ENCODE peak calls at places on chromosome X, in ten cellular contexts. X is T1000; Y is mesothelial cell of epicardium; B is Caco-2; Z is SJCRH30; G is amniotic epithelial cell; P is stimulated activated CD4-positive, alpha-beta T cell treated with anti-CD3 and anti-CD28 coated beads, Interleukin-2, amount 100 ng/mL, for 24 hours; R is nucleus accumbens; L is NCI-H1092 treated with DMSO at 0.1 percent for 48 hours; K is lower lobe of right lung. D is an unnamed sample.

GRCh38 chrX:120308558-120308957 is 2.7 kb downstream of the TMEM255A start:
- DNase-seq in X (no peak), Y (no peak), B (no peak), Z (no peak), G (no peak), P (no peak), R (no peak), L (peak), K (peak), D (no peak)

GRCh38 chrX:30317308-30317707 is 8.1 kb upstream of the NR0B1 start:
- DNase-seq in X (no peak), Y (no peak), B (no peak), Z (no peak), G (no peak), P (no peak), R (no peak), L (no peak), K (no peak), D (no peak)

GRCh38 chrX:30597258-30598012 is 19.9 kb upstream of the TASL start:
- DNase-seq in X (no peak), Y (no peak), B (no peak), Z (no peak), G (no peak), P (no peak), R (no peak), L (no peak), K (no peak), D (no peak)

GRCh38 chrX:50941638-50942037 is 31.1 kb downstream of the BMP15 start:
- DNase-seq in X (no peak), Y (no peak), B (peak), Z (no peak), G (no peak), P (peak), R (no peak), L (no peak), K (no peak), D (peak)

GRCh38 chrX:138925330-138925729 is 213.8 kb upstream of the FGF13 start:
- DNase-seq in X (no peak), Y (no peak), B (no peak), Z (peak), G (no peak), P (no peak), R (peak), L (no peak), K (no peak), D (no peak)

GRCh38 chrX:40199704-40200103 is 101.9 kb upstream of the BCOR start:
- DNase-seq in X (no peak), Y (no peak), B (no peak), Z (peak), G (no peak), P (no peak), R (no peak), L (no peak), K (no peak), D (no peak)

GRCh38 chrX:70133303-70134115 is at the start of gene IGBP1:
- DNase-seq in X (peak), Y (peak), B (peak), Z (peak), G (peak), P (peak), R (peak), L (peak), K (peak), D (peak)

GRCh38 chrX:129540068-129540653 is at the start of gene OCRL:
- DNase-seq in X (peak), Y (peak), B (peak), Z (peak), G (peak), P (peak), R (peak), L (peak), K (peak), D (peak)

GRCh38 chrX:9829308-9830267 is 43.4 kb downstream of the SHROOM2 start:
- DNase-seq in X (peak), Y (no peak), B (no peak), Z (no peak), G (peak), P (peak), R (no peak), L (no peak), K (no peak), D (peak)

GRCh38 chrX:68889244-68889643 is 60.4 kb downstream of the EFNB1 start:
- DNase-seq in X (no peak), Y (no peak), B (no peak), Z (no peak), G (no peak), P (no peak), R (no peak), L (no peak), K (no peak), D (no peak)

GRCh38 chrX:39757971-39758370 is 339.8 kb downstream of the BCOR start:
- DNase-seq in X (no peak), Y (no peak), B (no peak), Z (no peak), G (peak), P (no peak), R (no peak), L (no peak), K (no peak), D (no peak)

GRCh38 chrX:109911046-109911445 is 91.9 kb upstream of the TMEM164 start:
- DNase-seq in X (no peak), Y (no peak), B (no peak), Z (no peak), G (no peak), P (no peak), R (no peak), L (peak), K (no peak), D (no peak)

GRCh38 chrX:40808203-40808602 is 72.9 kb upstream of the MED14 start:
- DNase-seq in X (no peak), Y (no peak), B (no peak), Z (no peak), G (no peak), P (no peak), R (no peak), L (no peak), K (no peak), D (no peak)

GRCh38 chrX:13254076-13254785 is 65.6 kb downstream of the ATXN3L start:
- DNase-seq in X (peak), Y (no peak), B (peak), Z (peak), G (peak), P (no peak), R (no peak), L (peak), K (peak), D (no peak)

GRCh38 chrX:74061879-74062278 is 242.1 kb upstream of the ZCCHC13 start:
- DNase-seq in X (no peak), Y (no peak), B (no peak), Z (no peak), G (no peak), P (no peak), R (no peak), L (no peak), K (no peak), D (no peak)

GRCh38 chrX:40130207-40130606 is 32.4 kb upstream of the BCOR start:
- DNase-seq in X (no peak), Y (no peak), B (no peak), Z (peak), G (peak), P (no peak), R (no peak), L (no peak), K (no peak), D (no peak)

GRCh38 chrX:22247169-22247568 is 25.5 kb upstream of the CBLL2 start:
- DNase-seq in X (no peak), Y (no peak), B (no peak), Z (no peak), G (peak), P (no peak), R (no peak), L (no peak), K (no peak), D (no peak)

GRCh38 chrX:28709421-28709820 is 122.2 kb downstream of the IL1RAPL1 start:
- DNase-seq in X (no peak), Y (no peak), B (no peak), Z (no peak), G (no peak), P (no peak), R (peak), L (no peak), K (no peak), D (no peak)

GRCh38 chrX:149495573-149496071 is 9.5 kb downstream of the IDS start:
- DNase-seq in X (peak), Y (no peak), B (peak), Z (peak), G (peak), P (no peak), R (no peak), L (no peak), K (no peak), D (no peak)

GRCh38 chrX:51891821-51892551 is 1.4 kb upstream of the MAGED1 start:
- DNase-seq in X (no peak), Y (no peak), B (no peak), Z (peak), G (peak), P (no peak), R (peak), L (peak), K (no peak), D (no peak)

GRCh38 chrX:73525928-73526690 is 36.9 kb upstream of the CHIC1 start:
- DNase-seq in X (no peak), Y (no peak), B (no peak), Z (no peak), G (no peak), P (no peak), R (no peak), L (no peak), K (no peak), D (no peak)

GRCh38 chrX:50691820-50692219 is 122.2 kb downstream of the SHROOM4 start:
- DNase-seq in X (no peak), Y (no peak), B (peak), Z (peak), G (peak), P (no peak), R (no peak), L (peak), K (no peak), D (no peak)

GRCh38 chrX:133399411-133399810 is 15.9 kb downstream of the GPC4 start:
- DNase-seq in X (no peak), Y (no peak), B (no peak), Z (no peak), G (no peak), P (no peak), R (no peak), L (no peak), K (no peak), D (no peak)

GRCh38 chrX:55187281-55187680 is 32.9 kb upstream of the PAGE5 start:
- DNase-seq in X (no peak), Y (no peak), B (no peak), Z (no peak), G (no peak), P (no peak), R (no peak), L (no peak), K (no peak), D (no peak)

GRCh38 chrX:21883258-21883657 is 27.5 kb downstream of the YY2 start:
- DNase-seq in X (no peak), Y (no peak), B (no peak), Z (no peak), G (no peak), P (no peak), R (no peak), L (no peak), K (no peak), D (no peak)

GRCh38 chrX:18410038-18410437 is 15.4 kb upstream of the CDKL5 start:
- DNase-seq in X (no peak), Y (no peak), B (peak), Z (no peak), G (peak), P (no peak), R (peak), L (peak), K (no peak), D (no peak)

GRCh38 chrX:104621781-104622180 is 55.8 kb downstream of the IL1RAPL2 start:
- DNase-seq in X (no peak), Y (no peak), B (no peak), Z (no peak), G (no peak), P (no peak), R (no peak), L (no peak), K (no peak), D (no peak)

GRCh38 chrX:30196322-30196721 is 19.0 kb upstream of the MAGEB2 start:
- DNase-seq in X (no peak), Y (no peak), B (no peak), Z (no peak), G (peak), P (no peak), R (no peak), L (no peak), K (no peak), D (no peak)

GRCh38 chrX:13898084-13898483 is 81.2 kb upstream of the GPM6B start:
- DNase-seq in X (no peak), Y (no peak), B (peak), Z (peak), G (peak), P (no peak), R (peak), L (no peak), K (no peak), D (no peak)

GRCh38 chrX:18721683-18722499 is 14.4 kb downstream of the PPEF1 start:
- DNase-seq in X (no peak), Y (no peak), B (peak), Z (no peak), G (no peak), P (no peak), R (no peak), L (no peak), K (no peak), D (no peak)

GRCh38 chrX:80223922-80224579 is 196.2 kb upstream of the TENT5D start:
- DNase-seq in X (no peak), Y (no peak), B (no peak), Z (no peak), G (no peak), P (no peak), R (no peak), L (no peak), K (no peak), D (no peak)

GRCh38 chrX:47849776-47850175 is 13.1 kb downstream of the ZNF81 start:
- DNase-seq in X (no peak), Y (no peak), B (no peak), Z (no peak), G (no peak), P (no peak), R (no peak), L (no peak), K (no peak), D (no peak)

GRCh38 chrX:41923925-41924693 is 755 bp upstream of the CASK start:
- DNase-seq in X (no peak), Y (no peak), B (peak), Z (peak), G (peak), P (peak), R (peak), L (peak), K (peak), D (no peak)

GRCh38 chrX:79084923-79085322 is 59.6 kb upstream of the GPR174 start:
- DNase-seq in X (no peak), Y (no peak), B (no peak), Z (no peak), G (no peak), P (no peak), R (no peak), L (no peak), K (no peak), D (no peak)

GRCh38 chrX:101759000-101759399 is 99.3 kb upstream of the ARMCX2 start:
- DNase-seq in X (no peak), Y (no peak), B (peak), Z (peak), G (peak), P (peak), R (peak), L (peak), K (no peak), D (no peak)

GRCh38 chrX:21932277-21932996 is 8.1 kb upstream of the SMS start:
- DNase-seq in X (peak), Y (no peak), B (no peak), Z (no peak), G (peak), P (no peak), R (no peak), L (no peak), K (no peak), D (no peak)

GRCh38 chrX:154334496-154334895 is 38.9 kb downstream of the TKTL1 start:
- DNase-seq in X (no peak), Y (no peak), B (no peak), Z (no peak), G (no peak), P (peak), R (no peak), L (no peak), K (no peak), D (no peak)

GRCh38 chrX:39815621-39816020 is 282.1 kb downstream of the BCOR start:
- DNase-seq in X (peak), Y (no peak), B (no peak), Z (peak), G (peak), P (peak), R (no peak), L (no peak), K (no peak), D (no peak)

GRCh38 chrX:41616255-41616654 is 72.5 kb upstream of the GPR34 start:
- DNase-seq in X (no peak), Y (no peak), B (no peak), Z (no peak), G (no peak), P (no peak), R (no peak), L (no peak), K (no peak), D (no peak)

GRCh38 chrX:2145672-2146412 is 354.9 kb downstream of the DHRSX start:
- DNase-seq in X (no peak), Y (no peak), B (no peak), Z (no peak), G (no peak), P (no peak), R (no peak), L (no peak), K (no peak), D (no peak)

D was measured in activated T-helper 9 cell treated with anti-CD3 and anti-CD28 coated beads, Interleukin-2, amount 50 U/mL, for 16 hours.